ENCODE peak calls at places on chromosomes 1 and 21, in four cellular contexts. C, N, V and Z are unnamed samples.

GRCh38 chr1:246544001-246544400 is 22.1 kb downstream of the TFB2M start:
- DNase-seq in C (no peak), N (no peak), V (no peak), Z (no peak)

GRCh38 chr21:43196789-43197188 is 28.0 kb downstream of the CRYAA start:
- DNase-seq in C (no peak), N (no peak), V (peak), Z (no peak)

GRCh38 chr1:13950637-13951036 is 250.6 kb downstream of the PRDM2 start:
- DNase-seq in C (no peak), N (no peak), V (no peak), Z (no peak)

GRCh38 chr1:230922620-230923019 is 54.3 kb upstream of the C1orf198 start:
- DNase-seq in C (no peak), N (no peak), V (no peak), Z (no peak)

GRCh38 chr1:25503551-25504426 is 39.6 kb upstream of the LDLRAP1 start:
- DNase-seq in C (no peak), N (peak), V (peak), Z (peak)

GRCh38 chr1:154478639-154479038 is 23.4 kb upstream of the TDRD10 start:
- DNase-seq in C (no peak), N (no peak), V (no peak), Z (peak)

GRCh38 chr1:5318143-5318816 is 663.9 kb downstream of the AJAP1 start:
- DNase-seq in C (no peak), N (no peak), V (no peak), Z (no peak)

GRCh38 chr21:32135401-32136363 is 143.2 kb downstream of the MIS18A start:
- DNase-seq in C (no peak), N (no peak), V (no peak), Z (no peak)

GRCh38 chr1:176905648-176906047 is 258.9 kb downstream of the ASTN1 start:
- DNase-seq in C (no peak), N (no peak), V (no peak), Z (no peak)

GRCh38 chr1:47534417-47534816 is 96.6 kb downstream of the FOXD2 start:
- DNase-seq in C (no peak), N (no peak), V (no peak), Z (no peak)

GRCh38 chr1:29586215-29586614 is 349.9 kb downstream of the PTPRU start:
- DNase-seq in C (no peak), N (no peak), V (no peak), Z (no peak)

GRCh38 chr1:31954607-31955283 is 16.6 kb upstream of the PTP4A2 start:
- DNase-seq in C (no peak), N (no peak), V (peak), Z (peak)

GRCh38 chr1:6180578-6181311 is 624 bp upstream of the CHD5 start:
- DNase-seq in C (no peak), N (peak), V (no peak), Z (no peak)

GRCh38 chr21:37451446-37451845 is 84.9 kb downstream of the DYRK1A start:
- DNase-seq in C (no peak), N (no peak), V (no peak), Z (no peak)

GRCh38 chr1:217078010-217078704 is 354.9 kb upstream of the ESRRG start:
- DNase-seq in C (no peak), N (no peak), V (no peak), Z (no peak)

GRCh38 chr1:6048179-6048867 is 2.6 kb downstream of the KCNAB2 start:
- DNase-seq in C (no peak), N (no peak), V (no peak), Z (no peak)

GRCh38 chr1:183416850-183417690 is 1.1 kb downstream of the NMNAT2 start:
- DNase-seq in C (no peak), N (peak), V (peak), Z (peak)

GRCh38 chr1:155706101-155706619 is 17.3 kb downstream of the DAP3 start:
- DNase-seq in C (no peak), N (no peak), V (peak), Z (peak)

GRCh38 chr1:10950316-10951172 is 61.9 kb upstream of the TARDBP start:
- DNase-seq in C (no peak), N (no peak), V (no peak), Z (no peak)

GRCh38 chr1:62516600-62516999 is 79.8 kb downstream of the USP1 start:
- DNase-seq in C (no peak), N (no peak), V (no peak), Z (no peak)

GRCh38 chr1:219536038-219536437 is 76.9 kb downstream of the ZC3H11B start:
- DNase-seq in C (no peak), N (no peak), V (no peak), Z (no peak)

GRCh38 chr1:5994713-5995621 is 2.7 kb upstream of the NPHP4 start:
- DNase-seq in C (no peak), N (peak), V (no peak), Z (no peak)

GRCh38 chr1:914253-914890 is 9.4 kb upstream of the SAMD11 start:
- DNase-seq in C (no peak), N (no peak), V (no peak), Z (no peak)

GRCh38 chr1:55854911-55855310 is 639.7 kb upstream of the USP24 start:
- DNase-seq in C (no peak), N (no peak), V (no peak), Z (no peak)

GRCh38 chr1:94063379-94063778 is 57.6 kb downstream of the ABCA4 start:
- DNase-seq in C (no peak), N (no peak), V (no peak), Z (peak)

GRCh38 chr1:192518700-192519099 is 56.9 kb upstream of the RGS1 start:
- DNase-seq in C (no peak), N (no peak), V (no peak), Z (no peak)